ENCODE peak calls at places on chromosomes 5 and 9, in five cellular contexts. O is tibial nerve; Z is hepatic stellate cell; L is KG1; J is activated CD4-positive, alpha-beta T cell treated with anti-CD3 and anti-CD28 coated beads for 48 hours. F is an unnamed sample.

GRCh38 chr9:127130235-127130634 is 7.8 kb upstream of the ANGPTL2 start:
- DNase-seq in O (no peak), Z (no peak), L (no peak), J (no peak), F (no peak)

GRCh38 chr9:88783613-88784230 is 207.5 kb upstream of the S1PR3 start:
- DNase-seq in O (no peak), Z (no peak), L (no peak), J (no peak), F (no peak)

GRCh38 chr9:20650750-20651299 is 28.5 kb upstream of the MLLT3 start:
- DNase-seq in O (no peak), Z (no peak), L (no peak), J (no peak), F (no peak)

GRCh38 chr5:114363837-114364236 is 2.0 kb downstream of the KCNN2 start:
- DNase-seq in O (no peak), Z (no peak), L (no peak), J (no peak), F (no peak)

GRCh38 chr9:73093016-73093739 is 58.5 kb upstream of the ANXA1 start:
- DNase-seq in O (no peak), Z (no peak), L (no peak), J (no peak), F (no peak)

GRCh38 chr5:64923151-64923685 is 154.5 kb downstream of the CWC27 start:
- DNase-seq in O (no peak), Z (peak), L (no peak), J (no peak), F (no peak)

GRCh38 chr5:135451581-135452360 is at the start of gene TIFAB:
- DNase-seq in O (no peak), Z (no peak), L (no peak), J (no peak), F (no peak)

GRCh38 chr5:41935544-41935943 is 10.5 kb downstream of the FBXO4 start:
- DNase-seq in O (no peak), Z (no peak), L (no peak), J (no peak), F (no peak)

GRCh38 chr5:59564895-59565294 is 328.6 kb downstream of the PDE4D start:
- DNase-seq in O (no peak), Z (no peak), L (no peak), J (no peak), F (no peak)

GRCh38 chr5:133840168-133840567 is 128.3 kb downstream of the C5orf15 start:
- DNase-seq in O (no peak), Z (no peak), L (no peak), J (no peak), F (no peak)

GRCh38 chr5:137231535-137231934 is 267.6 kb downstream of the SPOCK1 start:
- DNase-seq in O (no peak), Z (no peak), L (no peak), J (no peak), F (no peak)

GRCh38 chr5:7753596-7753995 is 97.3 kb downstream of the CFAP90 start:
- DNase-seq in O (no peak), Z (no peak), L (no peak), J (no peak), F (no peak)

GRCh38 chr5:176440932-176441706 is 7.1 kb upstream of the FAF2 start:
- DNase-seq in O (no peak), Z (no peak), L (no peak), J (no peak), F (no peak)

GRCh38 chr9:124482431-124483031 is 24.7 kb downstream of the NR5A1 start:
- DNase-seq in O (no peak), Z (no peak), L (no peak), J (no peak), F (no peak)

GRCh38 chr5:117657591-117657990 is 1083.0 kb upstream of the SEMA6A start:
- DNase-seq in O (no peak), Z (no peak), L (no peak), J (no peak), F (no peak)

GRCh38 chr9:22147818-22148573 is 138.9 kb upstream of the CDKN2B start:
- DNase-seq in O (no peak), Z (no peak), L (no peak), J (peak), F (no peak)

GRCh38 chr9:37035472-37036236 is 1.6 kb upstream of the PAX5 start:
- DNase-seq in O (no peak), Z (no peak), L (no peak), J (no peak), F (no peak)

GRCh38 chr9:132879443-132880310 is 979 bp downstream of the SPACA9 start:
- DNase-seq in O (no peak), Z (no peak), L (no peak), J (no peak), F (no peak)

GRCh38 chr5:158614951-158615350 is 484.8 kb downstream of the EBF1 start:
- DNase-seq in O (no peak), Z (no peak), L (no peak), J (no peak), F (no peak)

GRCh38 chr9:128104171-128104618 is 23.3 kb downstream of the PTGES2 start:
- DNase-seq in O (no peak), Z (no peak), L (no peak), J (no peak), F (no peak)

GRCh38 chr5:74063821-74064598 is 438.0 kb downstream of the ARHGEF28 start:
- DNase-seq in O (no peak), Z (no peak), L (no peak), J (no peak), F (no peak)

GRCh38 chr9:119298076-119298853 is 71.0 kb downstream of the BRINP1 start:
- DNase-seq in O (no peak), Z (no peak), L (no peak), J (no peak), F (no peak)

GRCh38 chr5:96001262-96001661 is 39.6 kb upstream of the ELL2 start:
- DNase-seq in O (no peak), Z (no peak), L (no peak), J (no peak), F (no peak)

GRCh38 chr5:30604648-30605262 is 588.7 kb upstream of the CDH6 start:
- DNase-seq in O (no peak), Z (no peak), L (no peak), J (no peak), F (no peak)

GRCh38 chr9:70113403-70114022 is 69.9 kb downstream of the MAMDC2 start:
- DNase-seq in O (peak), Z (peak), L (peak), J (peak), F (peak)

GRCh38 chr5:1663186-1663585 is 136.5 kb downstream of the MRPL36 start:
- DNase-seq in O (no peak), Z (no peak), L (no peak), J (no peak), F (no peak)

GRCh38 chr9:130662927-130663257 is 1.5 kb upstream of the PRDM12 start:
- DNase-seq in O (no peak), Z (no peak), L (no peak), J (no peak), F (no peak)

GRCh38 chr9:136602193-136602885 is 56.5 kb upstream of the NOTCH1 start:
- DNase-seq in O (no peak), Z (no peak), L (no peak), J (no peak), F (no peak)